ENCODE peak calls at places on chromosomes 11 and 22, in five cellular contexts. O is HuH-7.5, T is cardiac fibroblast, R is B cell, Q is NCI-H524 treated with DMSO at 0.1 percent for 48 hours. C is an unnamed sample.

GRCh38 chr11:18790820-18791174 is 801 bp downstream of the PTPN5 start:
- DNase-seq in O (no peak), T (no peak), R (no peak), Q (no peak), C (no peak)

GRCh38 chr11:123428221-123428631 is 1.8 kb upstream of the GRAMD1B start:
- DNase-seq in O (no peak), T (no peak), R (no peak), Q (no peak), C (peak; percentile 30)

GRCh38 chr11:96259053-96259837 is 83.8 kb downstream of the MAML2 start:
- DNase-seq in O (no peak), T (peak; percentile 85), R (peak; percentile 31), Q (no peak), C (no peak)

GRCh38 chr11:134592391-134592990 is 180.4 kb upstream of the B3GAT1 start:
- DNase-seq in O (peak; percentile 19), T (no peak), R (no peak), Q (peak; percentile 27), C (no peak)

GRCh38 chr11:86473991-86474833 is 99.5 kb downstream of the CCDC81 start:
- DNase-seq in O (no peak), T (peak; percentile 43), R (no peak), Q (no peak), C (no peak)

GRCh38 chr22:43811777-43812148 is 342 bp downstream of the EFCAB6 start:
- DNase-seq in O (no peak), T (peak; percentile 56), R (no peak), Q (no peak), C (no peak)

GRCh38 chr11:76782526-76783293 is 446 bp upstream of the TSKU start:
- DNase-seq in O (peak; percentile 79), T (peak; percentile 94), R (no peak), Q (peak; percentile 93), C (peak; percentile 91)

GRCh38 chr11:105265859-105266258 is 126.3 kb upstream of the CARD18 start:
- DNase-seq in O (no peak), T (peak; percentile 68), R (no peak), Q (no peak), C (no peak)

GRCh38 chr11:73420136-73420535 is 43.9 kb downstream of the RELT start:
- DNase-seq in O (no peak), T (no peak), R (no peak), Q (no peak), C (no peak)

GRCh38 chr22:44442186-44442465 is 55.9 kb downstream of the RTL6 start:
- DNase-seq in O (no peak), T (no peak), R (no peak), Q (no peak), C (no peak)

GRCh38 chr11:79397252-79397651 is 43.6 kb downstream of the TENM4 start:
- DNase-seq in O (no peak), T (peak; percentile 31), R (no peak), Q (no peak), C (no peak)

GRCh38 chr11:130778026-130778425 is 138.3 kb downstream of the SNX19 start:
- DNase-seq in O (no peak), T (no peak), R (no peak), Q (no peak), C (no peak)

GRCh38 chr11:72237112-72237931 is 6.7 kb downstream of the PHOX2A start:
- DNase-seq in O (no peak), T (no peak), R (no peak), Q (peak; percentile 52), C (no peak)

GRCh38 chr11:70717961-70718595 is 319.7 kb downstream of the CTTN start:
- DNase-seq in O (no peak), T (no peak), R (no peak), Q (no peak), C (no peak)

GRCh38 chr11:35933572-35933925 is 10.3 kb upstream of the LDLRAD3 start:
- DNase-seq in O (no peak), T (no peak), R (no peak), Q (no peak), C (no peak)

GRCh38 chr11:2789791-2790580 is 90.2 kb upstream of the KCNQ1OT1 start:
- DNase-seq in O (no peak), T (no peak), R (no peak), Q (no peak), C (peak; percentile 11)

GRCh38 chr11:128453444-128454336 is 133.7 kb downstream of the ETS1 start:
- DNase-seq in O (no peak), T (peak; percentile 94), R (no peak), Q (no peak), C (peak; percentile 82)

GRCh38 chr22:43331064-43331435 is 12.1 kb downstream of the SCUBE1 start:
- DNase-seq in O (no peak), T (no peak), R (no peak), Q (no peak), C (no peak)

GRCh38 chr11:93403930-93404329 is 73.4 kb downstream of the DEUP1 start:
- DNase-seq in O (no peak), T (no peak), R (no peak), Q (no peak), C (no peak)

GRCh38 chr22:44891791-44892190 is 118.0 kb downstream of the PHF21B start:
- DNase-seq in O (no peak), T (no peak), R (no peak), Q (no peak), C (no peak)

GRCh38 chr22:19693981-19694670 is 20.2 kb upstream of the SEPTIN5 start:
- DNase-seq in O (no peak), T (no peak), R (no peak), Q (no peak), C (no peak)

GRCh38 chr11:100684101-100685065 is 2.7 kb upstream of the ARHGAP42 start:
- DNase-seq in O (no peak), T (no peak), R (no peak), Q (no peak), C (no peak)

GRCh38 chr22:35590634-35591295 is 26.4 kb downstream of the MB start:
- DNase-seq in O (no peak), T (no peak), R (no peak), Q (no peak), C (no peak)

GRCh38 chr11:41714101-41714500 is 254.6 kb upstream of the LRRC4C start:
- DNase-seq in O (no peak), T (peak; percentile 11), R (no peak), Q (no peak), C (no peak)

GRCh38 chr22:49439373-49439772 is 388.3 kb downstream of the BRD1 start:
- DNase-seq in O (no peak), T (no peak), R (no peak), Q (no peak), C (no peak)

GRCh38 chr11:3340025-3340424 is 38.9 kb downstream of the ZNF195 start:
- DNase-seq in O (no peak), T (peak; percentile 89), R (no peak), Q (no peak), C (no peak)

GRCh38 chr22:36325163-36326031 is 62.4 kb downstream of the MYH9 start:
- DNase-seq in O (no peak), T (peak; percentile 98), R (no peak), Q (no peak), C (peak; percentile 86)

GRCh38 chr11:75338516-75339218 is 12.8 kb downstream of the ARRB1 start:
- DNase-seq in O (no peak), T (peak; percentile 72), R (no peak), Q (no peak), C (no peak)

GRCh38 chr22:23094695-23095466 is 24.6 kb downstream of the GNAZ start:
- DNase-seq in O (no peak), T (no peak), R (no peak), Q (no peak), C (no peak)

GRCh38 chr11:33065445-33066178 is 26.2 kb downstream of the TCP11L1 start:
- DNase-seq in O (peak; percentile 29), T (peak; percentile 68), R (peak; percentile 69), Q (no peak), C (peak; percentile 63)

GRCh38 chr11:6855971-6856542 is 6.8 kb upstream of the OR10A2 start:
- DNase-seq in O (no peak), T (peak; percentile 73), R (no peak), Q (no peak), C (no peak)

GRCh38 chr22:44664149-44664548 is 37.9 kb upstream of the PRR5 start:
- DNase-seq in O (no peak), T (no peak), R (peak; percentile 32), Q (no peak), C (no peak)